ENCODE peak calls at places on chromosomes 11 and 22, in seven cellular contexts. A is ovary, L is tibial nerve, F is upper lobe of right lung, S is WERI-Rb-1, C is A549, M is neural progenitor cell. T is an unnamed sample.

GRCh38 chr22:29031236-29031982 is 30.2 kb downstream of the C22orf31 start:
- DNase-seq in A (peak; percentile 78), F (peak; percentile 71), C (peak; percentile 91), M (peak; percentile 66), L (peak; percentile 62), S (no peak), T (peak; percentile 56)

GRCh38 chr11:35088676-35089075 is 50.3 kb upstream of the CD44 start:
- DNase-seq in S (no peak), M (no peak), C (no peak), A (no peak), L (no peak), F (no peak), T (no peak)

GRCh38 chr22:38347944-38348750 is 30.9 kb upstream of the CSNK1E start:
- DNase-seq in M (no peak), L (no peak), C (no peak), S (peak; percentile 68), A (no peak), F (peak; percentile 43), T (peak; percentile 29)

GRCh38 chr11:128515086-128515485 is 72.3 kb downstream of the ETS1 start:
- DNase-seq in S (no peak), F (no peak), L (no peak), A (no peak), M (no peak), C (no peak), T (no peak)

GRCh38 chr22:43848366-43849171 is 13.7 kb downstream of the SULT4A1 start:
- DNase-seq in A (no peak), F (peak; percentile 52), M (peak; percentile 61), L (no peak), C (peak; percentile 16), S (peak; percentile 66), T (peak; percentile 19)

GRCh38 chr11:69880041-69880802 is 61.0 kb upstream of the FGF3 start:
- DNase-seq in S (peak; percentile 2), C (no peak), L (no peak), M (no peak), A (no peak), F (peak; percentile 36), T (no peak)

GRCh38 chr11:45104006-45104789 is 42.2 kb upstream of the PRDM11 start:
- DNase-seq in F (no peak), A (no peak), S (no peak), L (no peak), C (no peak), M (no peak), T (no peak)

GRCh38 chr11:27084407-27084985 is 43.9 kb downstream of the BBOX1 start:
- DNase-seq in C (no peak), L (no peak), F (no peak), S (no peak), A (no peak), M (peak; percentile 28), T (no peak)

GRCh38 chr11:12598330-12599256 is 75.6 kb upstream of the TEAD1 start:
- DNase-seq in C (no peak), S (no peak), M (no peak), L (peak; percentile 39), F (no peak), A (no peak), T (no peak)

GRCh38 chr22:30934053-30934452 is 34.5 kb downstream of the MORC2 start:
- DNase-seq in M (no peak), S (no peak), F (no peak), C (no peak), L (no peak), A (no peak), T (no peak)

GRCh38 chr11:94049351-94049750 is 28.2 kb downstream of the HEPHL1 start:
- DNase-seq in A (no peak), C (no peak), M (no peak), L (no peak), F (no peak), S (no peak), T (no peak)

GRCh38 chr11:13924801-13925327 is 37.7 kb upstream of the SPON1 start:
- DNase-seq in C (no peak), M (no peak), L (peak; percentile 9), F (no peak), S (no peak), A (no peak), T (no peak)

GRCh38 chr11:66891849-66892660 is 35.2 kb downstream of the LRFN4 start:
- DNase-seq in S (no peak), L (no peak), F (no peak), M (no peak), A (no peak), C (peak; percentile 98), T (no peak)

GRCh38 chr11:119774180-119774763 is 45.3 kb upstream of the NECTIN1 start:
- DNase-seq in M (peak; percentile 85), F (peak; percentile 36), C (no peak), S (no peak), L (no peak), A (no peak), T (no peak)

GRCh38 chr22:29305836-29306174 is 645 bp upstream of the GAS2L1 start:
- DNase-seq in A (no peak), F (no peak), M (no peak), S (no peak), C (no peak), L (no peak), T (no peak)

GRCh38 chr11:69102732-69103615 is 52.8 kb upstream of the SMIM38 start:
- DNase-seq in F (no peak), C (no peak), L (no peak), S (peak; percentile 34), M (peak; percentile 64), A (no peak), T (no peak)

GRCh38 chr11:119396835-119397234 is 15.3 kb upstream of the USP2 start:
- DNase-seq in S (no peak), C (no peak), L (no peak), M (no peak), A (no peak), F (no peak), T (no peak)

GRCh38 chr11:119373917-119374631 is 7.4 kb downstream of the USP2 start:
- DNase-seq in M (peak; percentile 89), S (peak; percentile 86), C (peak; percentile 72), F (peak; percentile 82), A (no peak), L (peak; percentile 83), T (peak; percentile 95)

GRCh38 chr11:12087075-12087775 is 23.2 kb upstream of the MICAL2 start:
- DNase-seq in A (no peak), C (peak; percentile 81), S (peak; percentile 24), L (no peak), M (no peak), F (no peak), T (no peak)

GRCh38 chr11:46675288-46675851 is 25.0 kb downstream of the ARHGAP1 start:
- DNase-seq in C (peak; percentile 52), L (peak; percentile 88), F (peak; percentile 62), S (no peak), M (no peak), A (peak; percentile 56), T (no peak)
- TF ChIP-seq CTCF in C (no peak), L (peak; percentile 22), F (no peak), S (no peak), M (no peak), A (no peak), T (no peak)

GRCh38 chr22:21961886-21962654 is 9.4 kb upstream of the PPM1F start:
- DNase-seq in M (no peak), C (peak; percentile 28), A (no peak), L (no peak), S (no peak), F (no peak), T (no peak)
- H3K27ac ChIP-seq in M (no peak overlapping the region), C (no peak overlapping the region), A (no peak overlapping the region), L (no peak overlapping the region), S (no peak overlapping the region), F (no peak overlapping the region), T (no peak overlapping the region)

DNA sequence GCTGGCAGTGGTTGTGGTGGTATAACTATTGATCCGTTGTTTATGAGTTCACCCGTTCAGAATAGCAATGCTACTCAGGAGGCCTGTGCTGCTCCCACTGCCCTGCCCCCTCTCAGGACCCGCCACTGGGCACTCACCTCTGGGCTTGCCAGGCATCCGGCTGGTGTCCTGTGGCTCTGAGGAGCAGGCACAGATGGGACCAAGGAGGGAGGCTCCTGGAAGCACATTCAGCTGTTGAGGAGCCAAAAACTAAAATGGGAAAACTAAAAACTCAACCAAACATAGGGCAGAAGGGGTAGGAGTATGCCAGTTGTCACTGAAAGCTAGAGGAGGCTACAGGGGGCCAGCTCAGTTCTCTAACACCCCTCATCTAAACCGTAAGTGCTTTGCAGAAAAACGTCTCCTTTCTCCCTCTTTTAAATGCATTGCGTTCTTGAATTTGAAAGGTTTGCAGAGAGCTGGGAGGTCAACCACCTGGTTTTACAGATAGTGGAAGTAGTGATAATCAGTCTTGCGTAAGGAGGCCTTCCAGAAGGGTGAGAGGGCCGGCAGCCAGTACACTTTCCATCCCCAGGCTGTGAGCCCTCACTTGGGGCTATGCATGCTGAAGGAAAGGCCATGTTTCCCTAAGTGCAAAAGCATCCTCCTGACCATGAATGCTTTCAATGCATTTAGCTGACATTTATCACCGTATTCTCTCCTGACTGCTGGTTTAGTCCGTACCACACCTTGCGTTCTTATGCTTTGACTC is 547.4 kb downstream of the NTM start:
- DNase-seq in F (no peak), M (no peak), S (no peak), C (no peak), L (no peak), A (no peak), T (no peak)
- TF ChIP-seq CTCF in F (no peak), M (no peak), S (no peak), C (no peak), L (no peak), A (no peak), T (no peak)

DNA sequence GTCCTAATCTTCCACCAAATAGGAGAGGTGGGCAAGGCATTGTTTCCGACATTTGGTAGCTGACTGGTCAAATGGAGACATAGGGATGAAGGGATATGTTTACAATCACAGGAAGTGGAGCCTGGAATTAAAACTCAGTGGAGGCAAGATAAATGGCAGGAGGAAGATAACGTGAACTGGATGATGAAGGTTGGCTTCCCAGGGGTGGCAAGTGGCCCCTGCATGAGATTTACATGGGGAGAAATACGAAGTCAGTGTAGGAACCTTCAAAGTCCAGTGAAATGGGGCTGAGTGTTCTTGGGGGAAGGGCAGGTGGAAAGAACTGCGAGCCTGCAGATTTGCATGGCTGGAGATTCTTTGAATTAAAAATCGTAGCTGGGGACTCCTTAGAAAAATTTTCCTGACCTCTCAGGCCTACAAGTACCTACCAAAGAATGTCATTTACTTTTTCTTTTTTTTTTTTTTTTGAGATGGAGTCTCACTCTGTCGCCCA is 724 bp upstream of the FOXRED2 start:
- DNase-seq in A (no peak), C (no peak), S (no peak), M (no peak), F (no peak), L (no peak), T (no peak)
- H3K27ac ChIP-seq in A (peak overlapping the region; percentile 59), C (peak overlapping the region; percentile 92), S (peak overlapping the region; percentile 90), M (no peak overlapping the region), F (peak overlapping the region; percentile 81), L (peak overlapping the region; percentile 91), T (peak overlapping the region; percentile 88)

T was measured in dorsolateral prefrontal cortex.